ENCODE peak calls at places on chromosomes 11 and 22, in four cellular contexts. M is A549, Q is GM12878, O is HepG2. U is an unnamed sample.

GRCh38 chr22:26702906-26703830 is 45.8 kb downstream of the MIAT start:
- DNase-seq in M (no peak), Q (no peak), O (no peak), U (no peak)

GRCh38 chr11:30505603-30506002 is 80.5 kb downstream of the MPPED2 start:
- DNase-seq in M (no peak), O (no peak), Q (no peak), U (no peak)

GRCh38 chr11:45578286-45578685 is 87.1 kb downstream of the CHST1 start:
- DNase-seq in M (no peak), Q (no peak), O (no peak), U (peak)

GRCh38 chr11:61516675-61517516 is 8.3 kb downstream of the LRRC10B start:
- DNase-seq in M (peak), O (peak), Q (no peak), U (peak)

GRCh38 chr11:71454470-71455113 is 1.6 kb downstream of the NADSYN1 start:
- DNase-seq in M (no peak), Q (no peak), O (no peak), U (no peak)

GRCh38 chr11:122853261-122853660 is 15.0 kb downstream of the CRTAM start:
- DNase-seq in Q (no peak), O (no peak), M (no peak), U (no peak)

GRCh38 chr22:44567846-44568493 is 69.9 kb upstream of the RTL6 start:
- DNase-seq in M (no peak), Q (no peak), O (peak), U (no peak)

GRCh38 chr11:91124363-91124762 is 901.5 kb upstream of the CHORDC1 start:
- DNase-seq in Q (no peak), M (no peak), O (no peak), U (no peak)

GRCh38 chr11:6319001-6319878 is 1.1 kb downstream of the CAVIN3 start:
- DNase-seq in O (no peak), Q (no peak), M (no peak), U (no peak)

DNA sequence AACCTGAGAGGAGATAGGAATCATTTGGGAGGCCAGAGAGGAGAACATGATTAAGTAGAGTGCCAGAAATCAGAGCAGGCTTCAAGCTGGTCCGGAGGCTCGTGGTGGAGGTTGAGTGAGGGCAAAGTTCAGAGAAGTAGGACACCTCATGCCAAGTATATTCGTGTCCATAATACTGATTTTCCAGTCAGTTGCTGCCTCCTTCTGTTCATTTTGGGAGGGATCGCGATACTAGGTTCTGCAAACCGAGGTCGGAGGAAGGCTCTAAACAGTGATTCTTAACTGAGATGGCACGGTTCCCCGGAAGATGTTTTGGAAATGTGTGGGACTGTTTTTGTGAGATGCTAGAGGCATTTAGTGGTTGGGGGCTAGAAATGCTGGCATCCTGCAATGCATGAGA is 13.6 kb upstream of the CD3E start:
- DNase-seq in M (peak), Q (no peak), O (peak), U (peak)
- TF ChIP-seq BHLHE40 in M (no peak), Q (no peak), O (no peak), U (no peak)

GRCh38 chr11:107457558-107458271 is at the start of gene CWF19L2:
- DNase-seq in O (peak), Q (peak), M (peak), U (peak)
- TF ChIP-seq REST in O (peak), Q (no peak), M (no peak), U (no peak)

DNA sequence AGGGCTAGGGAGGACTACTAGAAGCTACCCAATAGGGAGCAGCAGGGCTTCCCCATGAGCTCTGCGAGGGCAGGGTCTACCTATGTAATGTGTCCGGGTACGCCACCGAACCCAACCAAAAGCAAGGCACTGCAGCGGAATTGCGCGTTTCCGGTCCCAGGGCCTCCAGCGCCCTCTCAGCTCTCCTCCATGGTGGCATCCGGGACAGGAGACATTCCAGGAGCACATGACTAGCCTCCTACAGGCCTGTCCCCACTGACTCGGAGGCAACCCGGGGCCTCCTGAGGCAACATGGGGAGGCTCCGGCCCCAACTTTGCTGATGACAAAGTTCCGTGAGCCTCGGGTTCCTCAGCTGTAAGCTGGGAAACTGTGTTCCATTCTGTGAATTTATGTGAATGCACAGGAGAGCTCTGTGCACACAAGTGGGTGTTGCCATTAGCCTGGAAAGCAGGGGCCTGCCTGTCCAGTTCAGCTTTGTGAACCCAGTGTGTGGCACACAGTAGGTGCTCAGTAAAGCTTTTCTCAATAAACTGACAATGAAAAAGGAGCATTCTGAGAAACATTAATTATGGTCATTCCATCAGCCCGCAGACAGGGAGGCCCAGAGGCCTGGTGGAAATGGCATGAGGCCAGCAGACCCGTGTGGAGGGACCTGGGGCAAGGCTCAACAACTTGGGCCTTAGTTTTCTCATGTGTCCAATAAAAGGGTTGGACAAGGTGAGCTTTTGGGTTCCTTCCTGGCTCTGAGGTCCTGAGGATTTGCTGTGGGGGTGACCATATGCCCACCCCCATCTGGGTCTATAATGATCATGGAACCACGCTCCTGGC is 50.3 kb downstream of the CHRDL2 start:
- DNase-seq in Q (no peak), M (no peak), O (no peak), U (no peak)
- TF ChIP-seq BHLHE40 in Q (no peak), M (no peak), O (no peak), U (no peak)

GRCh38 chr22:49553518-49554295 is 274.0 kb downstream of the BRD1 start:
- DNase-seq in Q (no peak), M (no peak), O (no peak), U (no peak)
- TF ChIP-seq REST in Q (no peak), M (peak), O (peak), U (no peak)

DNA sequence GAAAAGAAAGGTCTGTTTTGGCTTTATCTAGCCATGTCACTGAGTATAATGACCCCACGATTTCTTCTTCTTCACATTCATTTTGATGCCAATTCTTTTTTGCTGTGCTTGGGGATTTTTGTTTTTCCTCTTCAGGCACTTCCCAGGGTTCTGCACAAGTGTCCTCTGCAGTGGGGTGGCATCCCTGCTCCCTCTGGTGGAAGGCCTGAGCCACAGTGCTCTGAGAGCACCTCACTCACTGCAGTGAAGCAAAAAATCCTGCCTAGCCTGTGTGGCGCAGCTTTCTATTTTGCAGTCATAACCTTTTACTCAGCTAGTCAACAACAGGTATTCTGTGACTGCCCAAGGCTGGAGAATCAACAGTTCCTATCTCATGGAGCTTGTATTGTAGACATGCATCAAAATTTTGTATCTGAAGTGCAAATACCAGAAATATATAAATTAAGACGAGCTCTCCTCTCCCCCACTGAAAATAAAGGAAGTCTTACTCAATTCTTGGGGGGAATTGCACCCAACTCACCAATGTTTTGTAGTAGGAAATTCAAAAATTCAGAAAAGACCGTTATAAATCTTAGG is 153.3 kb downstream of the NCAM1 start:
- DNase-seq in O (peak), Q (no peak), M (no peak), U (peak)
- TF ChIP-seq BHLHE40 in O (no peak), Q (no peak), M (no peak), U (no peak)

DNA sequence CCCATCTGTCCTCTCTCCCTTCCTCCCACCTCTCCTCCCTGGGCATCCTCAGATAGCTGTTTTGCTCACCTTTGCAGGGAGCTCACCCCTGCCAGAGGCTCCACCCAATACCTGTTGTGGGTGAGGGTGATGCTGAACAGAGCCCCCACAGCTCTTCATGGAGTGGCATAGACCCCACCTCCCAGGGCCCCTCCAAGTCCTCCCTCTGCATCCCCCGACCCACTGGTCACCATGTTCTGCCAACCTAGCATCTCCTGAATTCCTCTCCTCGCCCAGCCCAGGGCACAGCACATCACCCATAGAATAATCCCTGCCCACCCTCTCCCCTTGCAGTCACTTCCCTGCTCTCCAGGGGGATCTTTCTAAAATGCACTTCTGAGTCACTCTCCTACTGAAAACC is 100.2 kb downstream of the PDE2A start:
- DNase-seq in Q (no peak), O (no peak), M (no peak), U (no peak)
- TF ChIP-seq REST in Q (no peak), O (no peak), M (no peak), U (no peak)

DNA sequence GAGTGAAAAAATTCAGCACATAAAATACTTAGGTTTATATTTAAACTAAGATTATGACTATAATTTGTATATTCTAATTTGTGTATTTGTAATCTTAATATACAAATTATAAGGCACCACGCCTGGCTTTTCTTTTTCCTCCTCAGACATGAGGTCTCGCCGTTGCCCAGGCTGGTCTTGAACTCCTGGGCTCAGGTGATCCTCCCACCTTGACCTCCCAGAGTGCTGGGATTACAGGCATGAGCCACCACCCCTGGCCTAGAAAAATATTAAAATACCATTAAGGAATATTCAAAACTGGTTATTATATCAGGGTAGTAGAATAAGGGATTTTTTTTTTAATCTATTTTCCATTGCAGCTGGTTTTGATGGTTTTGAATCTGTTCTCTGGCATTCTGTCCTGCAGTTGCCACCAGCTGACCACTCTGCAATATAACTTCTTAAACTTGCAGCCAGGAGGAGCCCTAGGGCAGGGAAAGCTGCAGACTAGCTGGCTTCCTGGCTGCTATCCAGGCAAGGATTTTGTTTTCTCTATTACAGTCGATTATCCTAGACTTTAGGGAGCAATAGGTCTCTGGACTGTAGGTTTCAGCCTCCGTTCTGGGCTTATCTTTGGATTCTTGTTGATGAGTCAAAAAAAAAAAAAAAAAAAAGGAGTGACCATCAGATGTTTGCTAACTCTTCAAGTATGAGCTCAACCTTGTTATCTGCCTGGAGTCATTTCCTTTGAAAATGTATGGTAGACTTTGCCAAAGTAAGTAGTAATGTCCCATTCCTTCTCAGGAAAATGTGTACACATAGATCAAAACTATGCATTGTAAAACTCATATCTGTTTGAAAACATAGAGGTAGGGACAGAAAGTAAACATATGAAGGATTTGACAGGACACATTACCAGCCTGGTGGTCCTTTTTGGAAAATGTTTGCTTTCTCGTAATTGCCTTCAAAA is 13.2 kb downstream of the POLA2 start:
- DNase-seq in Q (no peak), M (peak), O (peak), U (peak)
- TF ChIP-seq BHLHE40 in Q (no peak), M (no peak), O (no peak), U (peak)